ENCODE peak calls at places on chromosomes 5 and 9, in five cellular contexts. One of them, this sample, is unnamed.

GRCh38 chr9:114283551-114284111 is 39.3 kb upstream of the ORM1 start:
- DNase-seq in trophoblast cell: no peak
- DNase-seq in H9: peak; percentile 17
- DNase-seq in H1: no peak
- DNase-seq in mesenchymal stem cell: no peak
- DNase-seq in this sample: no peak

GRCh38 chr5:150703767-150704166 is 2.9 kb upstream of the RBM22 start:
- DNase-seq in H1: no peak
- DNase-seq in H9: no peak
- DNase-seq in trophoblast cell: peak; percentile 11
- DNase-seq in mesenchymal stem cell: peak; percentile 33
- DNase-seq in this sample: no peak

GRCh38 chr5:1500411-1501091 is 23.2 kb downstream of the LPCAT1 start:
- DNase-seq in H9: no peak
- DNase-seq in trophoblast cell: no peak
- DNase-seq in H1: no peak
- DNase-seq in mesenchymal stem cell: no peak
- DNase-seq in this sample: no peak

GRCh38 chr5:90408571-90409317 is 812 bp downstream of the CETN3 start:
- DNase-seq in H1: no peak
- DNase-seq in trophoblast cell: peak; percentile 22
- DNase-seq in H9: no peak
- DNase-seq in mesenchymal stem cell: no peak
- DNase-seq in this sample: peak; percentile 12

GRCh38 chr5:92868442-92868841 is 712.6 kb downstream of the NR2F1-AS1 start:
- DNase-seq in H9: no peak
- DNase-seq in trophoblast cell: no peak
- DNase-seq in mesenchymal stem cell: no peak
- DNase-seq in H1: no peak
- DNase-seq in this sample: no peak

GRCh38 chr5:100517301-100517974 is 17.7 kb upstream of the FAM174A start:
- DNase-seq in trophoblast cell: no peak
- DNase-seq in H9: peak; percentile 74
- DNase-seq in H1: no peak
- DNase-seq in mesenchymal stem cell: no peak
- DNase-seq in this sample: no peak

GRCh38 chr5:14011089-14012004 is 66.9 kb upstream of the DNAH5 start:
- DNase-seq in H1: peak; percentile 79
- DNase-seq in trophoblast cell: peak; percentile 87
- DNase-seq in H9: peak; percentile 95
- DNase-seq in mesenchymal stem cell: peak; percentile 93
- DNase-seq in this sample: peak; percentile 90

GRCh38 chr5:152514827-152515397 is 109.8 kb upstream of the NMUR2 start:
- DNase-seq in trophoblast cell: no peak
- DNase-seq in H9: no peak
- DNase-seq in mesenchymal stem cell: peak; percentile 25
- DNase-seq in H1: no peak
- DNase-seq in this sample: no peak

GRCh38 chr5:103847060-103847459 is 284.5 kb upstream of the NUDT12 start:
- DNase-seq in trophoblast cell: no peak
- DNase-seq in mesenchymal stem cell: no peak
- DNase-seq in H1: no peak
- DNase-seq in H9: no peak
- DNase-seq in this sample: no peak

GRCh38 chr5:1161832-1162229 is 39.6 kb upstream of the SLC6A19 start:
- DNase-seq in mesenchymal stem cell: no peak
- DNase-seq in trophoblast cell: no peak
- DNase-seq in H9: no peak
- DNase-seq in H1: no peak
- DNase-seq in this sample: no peak

GRCh38 chr9:33101104-33101951 is 24.9 kb upstream of the SMU1 start:
- DNase-seq in H1: no peak
- DNase-seq in mesenchymal stem cell: peak; percentile 52
- DNase-seq in H9: no peak
- DNase-seq in trophoblast cell: peak; percentile 83
- DNase-seq in this sample: no peak

GRCh38 chr5:368162-369084 is 46.9 kb downstream of the AHRR start:
- DNase-seq in H1: no peak
- DNase-seq in mesenchymal stem cell: peak; percentile 70
- DNase-seq in H9: peak; percentile 10
- DNase-seq in trophoblast cell: no peak
- DNase-seq in this sample: no peak

GRCh38 chr9:106691629-106692028 is 171.3 kb upstream of the ZNF462 start:
- DNase-seq in mesenchymal stem cell: no peak
- DNase-seq in H9: no peak
- DNase-seq in H1: no peak
- DNase-seq in trophoblast cell: no peak
- DNase-seq in this sample: no peak

GRCh38 chr9:76873056-76873792 is 32.7 kb downstream of the PRUNE2 start:
- DNase-seq in H9: peak; percentile 69
- DNase-seq in trophoblast cell: no peak
- DNase-seq in mesenchymal stem cell: no peak
- DNase-seq in H1: no peak
- DNase-seq in this sample: peak; percentile 52

GRCh38 chr9:95074632-95075269 is 242.8 kb downstream of the FANCC start:
- DNase-seq in H1: no peak
- DNase-seq in trophoblast cell: no peak
- DNase-seq in mesenchymal stem cell: no peak
- DNase-seq in H9: peak; percentile 20
- DNase-seq in this sample: no peak

GRCh38 chr9:126298319-126298801 is 28.3 kb upstream of the MVB12B start:
- DNase-seq in H9: no peak
- DNase-seq in mesenchymal stem cell: no peak
- DNase-seq in trophoblast cell: no peak
- DNase-seq in H1: no peak
- DNase-seq in this sample: no peak

GRCh38 chr5:107513337-107514125 is 157.2 kb downstream of the EFNA5 start:
- DNase-seq in trophoblast cell: no peak
- DNase-seq in H9: no peak
- DNase-seq in H1: no peak
- DNase-seq in mesenchymal stem cell: no peak
- DNase-seq in this sample: no peak

GRCh38 chr5:110951373-110951791 is 120.1 kb upstream of the TSLP start:
- DNase-seq in H1: no peak
- DNase-seq in H9: no peak
- DNase-seq in trophoblast cell: no peak
- DNase-seq in mesenchymal stem cell: no peak
- DNase-seq in this sample: no peak
- H2BK12ac ChIP-seq in H1: no peak overlapping the region
- H2BK12ac ChIP-seq in H9: no peak overlapping the region
- H2BK12ac ChIP-seq in trophoblast cell: no peak overlapping the region
- H2BK12ac ChIP-seq in mesenchymal stem cell: no peak overlapping the region
- H2BK12ac ChIP-seq in this sample: no peak overlapping the region

DNA sequence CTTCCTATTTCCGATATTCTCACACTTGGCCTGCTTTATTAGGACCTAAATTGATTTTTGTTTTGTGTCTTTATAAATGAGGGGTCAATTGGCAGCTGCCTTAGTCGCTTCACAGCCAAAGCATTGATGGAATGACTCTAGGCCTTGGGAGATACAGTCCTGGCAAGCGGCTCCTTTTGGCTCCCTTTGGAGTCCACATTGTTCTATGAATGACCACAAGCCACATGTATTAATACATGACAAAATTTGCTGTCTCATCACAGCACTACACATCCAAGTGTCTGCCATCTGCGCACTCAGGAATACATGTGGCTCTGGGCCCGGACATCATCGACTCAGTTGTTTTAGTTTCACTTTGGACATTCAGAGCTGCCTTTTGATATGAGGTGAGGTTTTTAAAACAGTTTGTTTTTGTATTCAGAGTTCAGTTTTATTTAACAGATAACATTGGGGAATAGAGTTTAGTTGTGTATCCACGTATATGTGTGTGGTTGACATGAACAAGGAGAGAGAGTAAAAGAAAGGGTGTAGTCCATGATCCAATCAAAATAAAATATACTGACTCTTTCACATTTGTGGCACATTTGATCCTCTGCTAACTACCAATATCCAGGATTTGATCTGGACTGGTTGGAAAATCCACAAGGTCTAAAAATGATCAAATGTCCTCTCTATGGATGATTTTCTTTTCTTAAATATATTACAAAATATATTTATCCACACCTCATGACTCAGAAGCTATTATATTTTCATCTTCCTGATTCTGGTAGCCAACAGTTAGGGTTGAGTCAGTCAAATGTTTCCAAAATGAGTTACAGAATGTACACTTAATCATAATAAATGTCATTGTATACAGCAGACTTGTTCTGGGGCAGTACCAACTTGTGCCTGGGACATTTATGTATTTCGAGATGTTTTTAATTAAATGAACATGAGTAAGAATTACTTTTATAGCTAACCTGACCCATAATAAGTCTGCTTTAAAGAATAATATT is 114.0 kb upstream of the MTAP start:
- DNase-seq in H1: no peak
- DNase-seq in trophoblast cell: no peak
- DNase-seq in H9: no peak
- DNase-seq in mesenchymal stem cell: peak; percentile 13
- DNase-seq in this sample: no peak
- H2AK5ac ChIP-seq in H1: no peak overlapping the region
- H2AK5ac ChIP-seq in trophoblast cell: no peak overlapping the region
- H2AK5ac ChIP-seq in H9: no peak overlapping the region
- H2AK5ac ChIP-seq in mesenchymal stem cell: peak overlapping the region; percentile 49
- H2AK5ac ChIP-seq in this sample: no peak overlapping the region

GRCh38 chr9:135310134-135310533 is 169.4 kb upstream of the PPP1R26 start:
- DNase-seq in mesenchymal stem cell: no peak
- DNase-seq in H9: no peak
- DNase-seq in H1: no peak
- DNase-seq in trophoblast cell: no peak
- DNase-seq in this sample: no peak

GRCh38 chr9:135309763-135310125 is 169.8 kb upstream of the PPP1R26 start:
- DNase-seq in mesenchymal stem cell: no peak
- DNase-seq in H1: no peak
- DNase-seq in trophoblast cell: no peak
- DNase-seq in H9: no peak
- DNase-seq in this sample: no peak

GRCh38 chr9:135307314-135307713 is 172.3 kb upstream of the PPP1R26 start:
- DNase-seq in H1: no peak
- DNase-seq in mesenchymal stem cell: no peak
- DNase-seq in trophoblast cell: peak; percentile 71
- DNase-seq in H9: no peak
- DNase-seq in this sample: no peak

GRCh38 chr9:135306699-135307098 is 172.9 kb upstream of the PPP1R26 start:
- DNase-seq in H1: no peak
- DNase-seq in mesenchymal stem cell: no peak
- DNase-seq in H9: no peak
- DNase-seq in trophoblast cell: no peak
- DNase-seq in this sample: no peak

GRCh38 chr9:135308809-135309762 is 170.5 kb upstream of the PPP1R26 start:
- DNase-seq in H9: no peak
- DNase-seq in mesenchymal stem cell: no peak
- DNase-seq in trophoblast cell: no peak
- DNase-seq in H1: no peak
- DNase-seq in this sample: no peak
- H2BK12ac ChIP-seq in H9: no peak overlapping the region
- H2BK12ac ChIP-seq in mesenchymal stem cell: no peak overlapping the region
- H2BK12ac ChIP-seq in trophoblast cell: no peak overlapping the region
- H2BK12ac ChIP-seq in H1: peak overlapping the region; percentile 30
- H2BK12ac ChIP-seq in this sample: no peak overlapping the region

GRCh38 chr9:69768716-69769115 is 8.9 kb upstream of the PTAR1 start:
- DNase-seq in H9: no peak
- DNase-seq in H1: no peak
- DNase-seq in mesenchymal stem cell: no peak
- DNase-seq in trophoblast cell: no peak
- DNase-seq in this sample: no peak

GRCh38 chr9:69773258-69773657 is 13.4 kb upstream of the PTAR1 start:
- DNase-seq in H1: no peak
- DNase-seq in trophoblast cell: no peak
- DNase-seq in mesenchymal stem cell: no peak
- DNase-seq in H9: no peak
- DNase-seq in this sample: no peak

GRCh38 chr9:69762527-69762926 is 2.7 kb upstream of the PTAR1 start:
- DNase-seq in trophoblast cell: no peak
- DNase-seq in mesenchymal stem cell: no peak
- DNase-seq in H9: no peak
- DNase-seq in H1: no peak
- DNase-seq in this sample: no peak

GRCh38 chr9:69771775-69772418 is 12.1 kb upstream of the PTAR1 start:
- DNase-seq in trophoblast cell: no peak
- DNase-seq in mesenchymal stem cell: peak; percentile 9
- DNase-seq in H9: no peak
- DNase-seq in H1: no peak
- DNase-seq in this sample: no peak

DNA sequence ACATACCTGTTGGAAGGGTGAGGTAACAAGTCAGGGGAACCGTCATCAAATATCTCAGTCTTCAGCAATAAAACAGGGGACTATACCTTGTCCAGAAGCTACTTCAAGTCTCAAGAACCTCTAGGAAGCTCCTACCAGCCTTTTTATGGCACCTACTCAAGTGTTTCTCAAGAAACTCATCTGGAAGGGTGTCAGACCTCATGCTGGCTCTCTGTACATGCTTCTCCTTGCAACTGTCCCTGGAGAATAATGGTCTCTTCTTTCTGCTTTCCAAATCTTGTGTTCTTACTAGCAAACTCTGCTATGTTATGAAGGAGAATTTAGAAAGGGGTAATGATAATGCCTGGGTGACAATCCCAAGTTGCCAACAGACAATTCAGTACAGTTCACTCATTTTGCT is 8.3 kb upstream of the PTAR1 start:
- DNase-seq in mesenchymal stem cell: no peak
- DNase-seq in H1: no peak
- DNase-seq in trophoblast cell: no peak
- DNase-seq in H9: no peak
- DNase-seq in this sample: no peak
- H2AK5ac ChIP-seq in mesenchymal stem cell: no peak overlapping the region
- H2AK5ac ChIP-seq in H1: no peak overlapping the region
- H2AK5ac ChIP-seq in trophoblast cell: no peak overlapping the region
- H2AK5ac ChIP-seq in H9: no peak overlapping the region
- H2AK5ac ChIP-seq in this sample: no peak overlapping the region

GRCh38 chr9:108760841-108761240 is 94.9 kb downstream of the ACTL7B start:
- DNase-seq in mesenchymal stem cell: no peak
- DNase-seq in trophoblast cell: no peak
- DNase-seq in H1: no peak
- DNase-seq in H9: no peak
- DNase-seq in this sample: no peak
- H2BK12ac ChIP-seq in mesenchymal stem cell: no peak overlapping the region
- H2BK12ac ChIP-seq in trophoblast cell: no peak overlapping the region
- H2BK12ac ChIP-seq in H1: no peak overlapping the region
- H2BK12ac ChIP-seq in H9: no peak overlapping the region
- H2BK12ac ChIP-seq in this sample: no peak overlapping the region

GRCh38 chr5:78612227-78613150 is 36.1 kb downstream of the LHFPL2 start:
- DNase-seq in mesenchymal stem cell: no peak
- DNase-seq in H1: no peak
- DNase-seq in H9: no peak
- DNase-seq in trophoblast cell: no peak
- DNase-seq in this sample: no peak

GRCh38 chr5:78610633-78611032 is 37.9 kb downstream of the LHFPL2 start:
- DNase-seq in mesenchymal stem cell: no peak
- DNase-seq in H1: no peak
- DNase-seq in H9: no peak
- DNase-seq in trophoblast cell: no peak
- DNase-seq in this sample: no peak

GRCh38 chr5:78611161-78611605 is 37.4 kb downstream of the LHFPL2 start:
- DNase-seq in H9: peak; percentile 76
- DNase-seq in H1: peak; percentile 10
- DNase-seq in trophoblast cell: peak; percentile 5
- DNase-seq in mesenchymal stem cell: peak; percentile 61
- DNase-seq in this sample: peak; percentile 21

GRCh38 chr5:78607864-78608263 is 40.7 kb downstream of the LHFPL2 start:
- DNase-seq in H9: no peak
- DNase-seq in mesenchymal stem cell: no peak
- DNase-seq in H1: no peak
- DNase-seq in trophoblast cell: no peak
- DNase-seq in this sample: no peak

GRCh38 chr5:78610163-78610583 is 38.4 kb downstream of the LHFPL2 start:
- DNase-seq in H1: no peak
- DNase-seq in trophoblast cell: no peak
- DNase-seq in mesenchymal stem cell: peak; percentile 70
- DNase-seq in H9: no peak
- DNase-seq in this sample: no peak
- H2AK5ac ChIP-seq in H1: no peak overlapping the region
- H2AK5ac ChIP-seq in trophoblast cell: peak overlapping the region; percentile 23
- H2AK5ac ChIP-seq in mesenchymal stem cell: peak overlapping the region; percentile 79
- H2AK5ac ChIP-seq in H9: no peak overlapping the region
- H2AK5ac ChIP-seq in this sample: no peak overlapping the region